ENCODE peak calls at places on chromosomes 11 and 22, in six cellular contexts. One of them, this sample, is unnamed.

GRCh38 chr22:39110631-39111561 is 13.9 kb downstream of the APOBEC3H start:
- DNase-seq in Peyer's patch: no peak
- DNase-seq in NCI-H2029 treated with DMSO at 0.1 percent for 48 hours: no peak
- DNase-seq in activated naive CD8-positive, alpha-beta T cell treated with anti-CD3 and anti-CD28 coated beads for 36 hours: no peak
- DNase-seq in foreskin keratinocyte: peak
- DNase-seq in amygdala: no peak
- DNase-seq in this sample: no peak

GRCh38 chr11:103907548-103908455 is 128.6 kb upstream of the DDI1 start:
- DNase-seq in amygdala: no peak
- DNase-seq in Peyer's patch: no peak
- DNase-seq in activated naive CD8-positive, alpha-beta T cell treated with anti-CD3 and anti-CD28 coated beads for 36 hours: no peak
- DNase-seq in NCI-H2029 treated with DMSO at 0.1 percent for 48 hours: no peak
- DNase-seq in foreskin keratinocyte: peak
- DNase-seq in this sample: no peak

GRCh38 chr22:30324008-30324730 is 2.6 kb downstream of the TBC1D10A start:
- DNase-seq in activated naive CD8-positive, alpha-beta T cell treated with anti-CD3 and anti-CD28 coated beads for 36 hours: peak
- DNase-seq in foreskin keratinocyte: no peak
- DNase-seq in NCI-H2029 treated with DMSO at 0.1 percent for 48 hours: no peak
- DNase-seq in Peyer's patch: peak
- DNase-seq in amygdala: no peak
- DNase-seq in this sample: no peak

GRCh38 chr11:72534859-72535547 is 100.7 kb upstream of the CLPB start:
- DNase-seq in amygdala: no peak
- DNase-seq in NCI-H2029 treated with DMSO at 0.1 percent for 48 hours: no peak
- DNase-seq in activated naive CD8-positive, alpha-beta T cell treated with anti-CD3 and anti-CD28 coated beads for 36 hours: no peak
- DNase-seq in Peyer's patch: no peak
- DNase-seq in foreskin keratinocyte: peak
- DNase-seq in this sample: peak

GRCh38 chr11:120564573-120565301 is 53.2 kb downstream of the GRIK4 start:
- DNase-seq in Peyer's patch: peak
- DNase-seq in activated naive CD8-positive, alpha-beta T cell treated with anti-CD3 and anti-CD28 coated beads for 36 hours: peak
- DNase-seq in foreskin keratinocyte: no peak
- DNase-seq in amygdala: peak
- DNase-seq in NCI-H2029 treated with DMSO at 0.1 percent for 48 hours: no peak
- DNase-seq in this sample: peak

GRCh38 chr11:131094828-131095227 is 178.5 kb upstream of the SNX19 start:
- DNase-seq in Peyer's patch: no peak
- DNase-seq in amygdala: no peak
- DNase-seq in foreskin keratinocyte: no peak
- DNase-seq in activated naive CD8-positive, alpha-beta T cell treated with anti-CD3 and anti-CD28 coated beads for 36 hours: no peak
- DNase-seq in NCI-H2029 treated with DMSO at 0.1 percent for 48 hours: no peak
- DNase-seq in this sample: no peak

GRCh38 chr11:26187639-26188038 is 144.3 kb upstream of the ANO3 start:
- DNase-seq in amygdala: no peak
- DNase-seq in NCI-H2029 treated with DMSO at 0.1 percent for 48 hours: no peak
- DNase-seq in activated naive CD8-positive, alpha-beta T cell treated with anti-CD3 and anti-CD28 coated beads for 36 hours: no peak
- DNase-seq in foreskin keratinocyte: peak
- DNase-seq in Peyer's patch: no peak
- DNase-seq in this sample: no peak

GRCh38 chr22:41857860-41858199 is 24.9 kb downstream of the SREBF2 start:
- DNase-seq in NCI-H2029 treated with DMSO at 0.1 percent for 48 hours: no peak
- DNase-seq in activated naive CD8-positive, alpha-beta T cell treated with anti-CD3 and anti-CD28 coated beads for 36 hours: no peak
- DNase-seq in amygdala: no peak
- DNase-seq in foreskin keratinocyte: no peak
- DNase-seq in Peyer's patch: no peak
- DNase-seq in this sample: no peak

GRCh38 chr11:8721740-8722139 is 39.1 kb downstream of the RPL27A start:
- DNase-seq in foreskin keratinocyte: peak
- DNase-seq in NCI-H2029 treated with DMSO at 0.1 percent for 48 hours: no peak
- DNase-seq in Peyer's patch: no peak
- DNase-seq in activated naive CD8-positive, alpha-beta T cell treated with anti-CD3 and anti-CD28 coated beads for 36 hours: no peak
- DNase-seq in amygdala: no peak
- DNase-seq in this sample: no peak

GRCh38 chr11:126716456-126717083 is 284.0 kb downstream of the KIRREL3 start:
- DNase-seq in activated naive CD8-positive, alpha-beta T cell treated with anti-CD3 and anti-CD28 coated beads for 36 hours: peak
- DNase-seq in NCI-H2029 treated with DMSO at 0.1 percent for 48 hours: peak
- DNase-seq in foreskin keratinocyte: peak
- DNase-seq in amygdala: peak
- DNase-seq in Peyer's patch: no peak
- DNase-seq in this sample: peak

GRCh38 chr22:17164392-17165024 is 5.4 kb upstream of the HDHD5 start:
- DNase-seq in NCI-H2029 treated with DMSO at 0.1 percent for 48 hours: no peak
- DNase-seq in foreskin keratinocyte: no peak
- DNase-seq in Peyer's patch: no peak
- DNase-seq in amygdala: no peak
- DNase-seq in activated naive CD8-positive, alpha-beta T cell treated with anti-CD3 and anti-CD28 coated beads for 36 hours: no peak
- DNase-seq in this sample: peak

GRCh38 chr11:35099278-35100018 is 39.5 kb upstream of the CD44 start:
- DNase-seq in activated naive CD8-positive, alpha-beta T cell treated with anti-CD3 and anti-CD28 coated beads for 36 hours: no peak
- DNase-seq in Peyer's patch: no peak
- DNase-seq in amygdala: no peak
- DNase-seq in NCI-H2029 treated with DMSO at 0.1 percent for 48 hours: no peak
- DNase-seq in foreskin keratinocyte: peak
- DNase-seq in this sample: no peak

GRCh38 chr11:12007769-12008737 is at the start of gene DKK3:
- DNase-seq in activated naive CD8-positive, alpha-beta T cell treated with anti-CD3 and anti-CD28 coated beads for 36 hours: no peak
- DNase-seq in Peyer's patch: no peak
- DNase-seq in amygdala: peak
- DNase-seq in NCI-H2029 treated with DMSO at 0.1 percent for 48 hours: no peak
- DNase-seq in foreskin keratinocyte: peak
- DNase-seq in this sample: no peak

GRCh38 chr11:45390407-45390806 is 104.3 kb upstream of the SYT13 start:
- DNase-seq in activated naive CD8-positive, alpha-beta T cell treated with anti-CD3 and anti-CD28 coated beads for 36 hours: no peak
- DNase-seq in Peyer's patch: no peak
- DNase-seq in amygdala: no peak
- DNase-seq in foreskin keratinocyte: no peak
- DNase-seq in NCI-H2029 treated with DMSO at 0.1 percent for 48 hours: no peak
- DNase-seq in this sample: no peak

GRCh38 chr11:59053387-59053786 is 32.7 kb upstream of the GLYATL1B start:
- DNase-seq in activated naive CD8-positive, alpha-beta T cell treated with anti-CD3 and anti-CD28 coated beads for 36 hours: peak
- DNase-seq in Peyer's patch: peak
- DNase-seq in foreskin keratinocyte: no peak
- DNase-seq in NCI-H2029 treated with DMSO at 0.1 percent for 48 hours: no peak
- DNase-seq in amygdala: peak
- DNase-seq in this sample: peak

GRCh38 chr22:47013861-47014635 is 251.6 kb downstream of the TBC1D22A start:
- DNase-seq in activated naive CD8-positive, alpha-beta T cell treated with anti-CD3 and anti-CD28 coated beads for 36 hours: no peak
- DNase-seq in amygdala: no peak
- DNase-seq in NCI-H2029 treated with DMSO at 0.1 percent for 48 hours: no peak
- DNase-seq in Peyer's patch: no peak
- DNase-seq in foreskin keratinocyte: no peak
- DNase-seq in this sample: no peak

GRCh38 chr11:44775366-44776356 is 48.9 kb downstream of the TSPAN18 start:
- DNase-seq in foreskin keratinocyte: peak
- DNase-seq in Peyer's patch: peak
- DNase-seq in NCI-H2029 treated with DMSO at 0.1 percent for 48 hours: peak
- DNase-seq in amygdala: no peak
- DNase-seq in activated naive CD8-positive, alpha-beta T cell treated with anti-CD3 and anti-CD28 coated beads for 36 hours: peak
- DNase-seq in this sample: peak

GRCh38 chr11:65871811-65872548 is 620 bp downstream of the EFEMP2 start:
- DNase-seq in activated naive CD8-positive, alpha-beta T cell treated with anti-CD3 and anti-CD28 coated beads for 36 hours: no peak
- DNase-seq in Peyer's patch: no peak
- DNase-seq in foreskin keratinocyte: no peak
- DNase-seq in amygdala: no peak
- DNase-seq in NCI-H2029 treated with DMSO at 0.1 percent for 48 hours: no peak
- DNase-seq in this sample: no peak

GRCh38 chr22:26170112-26170492 is 840 bp downstream of the SEZ6L start:
- DNase-seq in foreskin keratinocyte: no peak
- DNase-seq in NCI-H2029 treated with DMSO at 0.1 percent for 48 hours: no peak
- DNase-seq in activated naive CD8-positive, alpha-beta T cell treated with anti-CD3 and anti-CD28 coated beads for 36 hours: no peak
- DNase-seq in Peyer's patch: no peak
- DNase-seq in amygdala: no peak
- DNase-seq in this sample: peak

GRCh38 chr11:31045335-31045734 is 324.2 kb downstream of the DCDC1 start:
- DNase-seq in activated naive CD8-positive, alpha-beta T cell treated with anti-CD3 and anti-CD28 coated beads for 36 hours: no peak
- DNase-seq in NCI-H2029 treated with DMSO at 0.1 percent for 48 hours: no peak
- DNase-seq in foreskin keratinocyte: no peak
- DNase-seq in amygdala: no peak
- DNase-seq in Peyer's patch: no peak
- DNase-seq in this sample: peak

GRCh38 chr11:101912823-101913284 is 2.0 kb upstream of the CEP126 start:
- DNase-seq in foreskin keratinocyte: no peak
- DNase-seq in NCI-H2029 treated with DMSO at 0.1 percent for 48 hours: no peak
- DNase-seq in activated naive CD8-positive, alpha-beta T cell treated with anti-CD3 and anti-CD28 coated beads for 36 hours: no peak
- DNase-seq in amygdala: no peak
- DNase-seq in Peyer's patch: no peak
- DNase-seq in this sample: no peak

GRCh38 chr11:2944953-2945756 is 15.9 kb upstream of the PHLDA2 start:
- DNase-seq in Peyer's patch: peak
- DNase-seq in foreskin keratinocyte: no peak
- DNase-seq in amygdala: peak
- DNase-seq in activated naive CD8-positive, alpha-beta T cell treated with anti-CD3 and anti-CD28 coated beads for 36 hours: peak
- DNase-seq in NCI-H2029 treated with DMSO at 0.1 percent for 48 hours: no peak
- DNase-seq in this sample: no peak

GRCh38 chr22:21828268-21828638 is 39.2 kb downstream of the MAPK1 start:
- DNase-seq in foreskin keratinocyte: no peak
- DNase-seq in Peyer's patch: no peak
- DNase-seq in activated naive CD8-positive, alpha-beta T cell treated with anti-CD3 and anti-CD28 coated beads for 36 hours: no peak
- DNase-seq in NCI-H2029 treated with DMSO at 0.1 percent for 48 hours: no peak
- DNase-seq in amygdala: no peak
- DNase-seq in this sample: no peak

GRCh38 chr11:31903225-31904074 is 92.3 kb upstream of the PAX6 start:
- DNase-seq in activated naive CD8-positive, alpha-beta T cell treated with anti-CD3 and anti-CD28 coated beads for 36 hours: no peak
- DNase-seq in NCI-H2029 treated with DMSO at 0.1 percent for 48 hours: no peak
- DNase-seq in Peyer's patch: no peak
- DNase-seq in foreskin keratinocyte: no peak
- DNase-seq in amygdala: no peak
- DNase-seq in this sample: no peak

GRCh38 chr22:27507935-27508504 is 293.5 kb downstream of the MN1 start:
- DNase-seq in NCI-H2029 treated with DMSO at 0.1 percent for 48 hours: no peak
- DNase-seq in activated naive CD8-positive, alpha-beta T cell treated with anti-CD3 and anti-CD28 coated beads for 36 hours: no peak
- DNase-seq in Peyer's patch: no peak
- DNase-seq in amygdala: no peak
- DNase-seq in foreskin keratinocyte: peak
- DNase-seq in this sample: no peak

GRCh38 chr11:82003671-82004148 is 730.0 kb downstream of the FAM181B start:
- DNase-seq in Peyer's patch: no peak
- DNase-seq in amygdala: no peak
- DNase-seq in foreskin keratinocyte: peak
- DNase-seq in activated naive CD8-positive, alpha-beta T cell treated with anti-CD3 and anti-CD28 coated beads for 36 hours: no peak
- DNase-seq in NCI-H2029 treated with DMSO at 0.1 percent for 48 hours: no peak
- DNase-seq in this sample: peak

GRCh38 chr22:38018938-38019827 is 34.8 kb upstream of the SOX10 start:
- DNase-seq in activated naive CD8-positive, alpha-beta T cell treated with anti-CD3 and anti-CD28 coated beads for 36 hours: no peak
- DNase-seq in Peyer's patch: no peak
- DNase-seq in foreskin keratinocyte: no peak
- DNase-seq in amygdala: peak
- DNase-seq in NCI-H2029 treated with DMSO at 0.1 percent for 48 hours: no peak
- DNase-seq in this sample: no peak

GRCh38 chr11:122486793-122487495 is 168.6 kb upstream of the UBASH3B start:
- DNase-seq in NCI-H2029 treated with DMSO at 0.1 percent for 48 hours: no peak
- DNase-seq in amygdala: no peak
- DNase-seq in activated naive CD8-positive, alpha-beta T cell treated with anti-CD3 and anti-CD28 coated beads for 36 hours: no peak
- DNase-seq in Peyer's patch: no peak
- DNase-seq in foreskin keratinocyte: peak
- DNase-seq in this sample: peak

GRCh38 chr22:45072322-45072903 is 62.6 kb upstream of the PHF21B start:
- DNase-seq in activated naive CD8-positive, alpha-beta T cell treated with anti-CD3 and anti-CD28 coated beads for 36 hours: no peak
- DNase-seq in foreskin keratinocyte: peak
- DNase-seq in Peyer's patch: no peak
- DNase-seq in NCI-H2029 treated with DMSO at 0.1 percent for 48 hours: no peak
- DNase-seq in amygdala: no peak
- DNase-seq in this sample: no peak

GRCh38 chr11:108628812-108629211 is 35.2 kb upstream of the EXPH5 start:
- DNase-seq in NCI-H2029 treated with DMSO at 0.1 percent for 48 hours: no peak
- DNase-seq in activated naive CD8-positive, alpha-beta T cell treated with anti-CD3 and anti-CD28 coated beads for 36 hours: no peak
- DNase-seq in Peyer's patch: no peak
- DNase-seq in foreskin keratinocyte: no peak
- DNase-seq in amygdala: no peak
- DNase-seq in this sample: no peak

GRCh38 chr11:122981388-122982264 is at the start of gene BSX:
- DNase-seq in NCI-H2029 treated with DMSO at 0.1 percent for 48 hours: no peak
- DNase-seq in foreskin keratinocyte: peak
- DNase-seq in Peyer's patch: no peak
- DNase-seq in amygdala: peak
- DNase-seq in activated naive CD8-positive, alpha-beta T cell treated with anti-CD3 and anti-CD28 coated beads for 36 hours: peak
- DNase-seq in this sample: peak

GRCh38 chr11:123143476-123143875 is 51.6 kb downstream of the CLMP start:
- DNase-seq in foreskin keratinocyte: no peak
- DNase-seq in NCI-H2029 treated with DMSO at 0.1 percent for 48 hours: no peak
- DNase-seq in amygdala: no peak
- DNase-seq in Peyer's patch: no peak
- DNase-seq in activated naive CD8-positive, alpha-beta T cell treated with anti-CD3 and anti-CD28 coated beads for 36 hours: no peak
- DNase-seq in this sample: no peak

GRCh38 chr22:23574371-23574811 is 5.7 kb downstream of the IGLL1 start:
- DNase-seq in foreskin keratinocyte: no peak
- DNase-seq in amygdala: no peak
- DNase-seq in Peyer's patch: no peak
- DNase-seq in activated naive CD8-positive, alpha-beta T cell treated with anti-CD3 and anti-CD28 coated beads for 36 hours: no peak
- DNase-seq in NCI-H2029 treated with DMSO at 0.1 percent for 48 hours: no peak
- DNase-seq in this sample: no peak

GRCh38 chr11:91133361-91133760 is 910.5 kb upstream of the CHORDC1 start:
- DNase-seq in amygdala: no peak
- DNase-seq in foreskin keratinocyte: no peak
- DNase-seq in activated naive CD8-positive, alpha-beta T cell treated with anti-CD3 and anti-CD28 coated beads for 36 hours: no peak
- DNase-seq in NCI-H2029 treated with DMSO at 0.1 percent for 48 hours: no peak
- DNase-seq in Peyer's patch: no peak
- DNase-seq in this sample: no peak

GRCh38 chr11:87851234-87851633 is 324.0 kb downstream of the RAB38 start:
- DNase-seq in Peyer's patch: no peak
- DNase-seq in foreskin keratinocyte: peak
- DNase-seq in NCI-H2029 treated with DMSO at 0.1 percent for 48 hours: no peak
- DNase-seq in activated naive CD8-positive, alpha-beta T cell treated with anti-CD3 and anti-CD28 coated beads for 36 hours: no peak
- DNase-seq in amygdala: no peak
- DNase-seq in this sample: no peak

GRCh38 chr22:20166703-20167102 is 15.8 kb upstream of the CCDC188 start:
- DNase-seq in foreskin keratinocyte: no peak
- DNase-seq in activated naive CD8-positive, alpha-beta T cell treated with anti-CD3 and anti-CD28 coated beads for 36 hours: no peak
- DNase-seq in NCI-H2029 treated with DMSO at 0.1 percent for 48 hours: no peak
- DNase-seq in Peyer's patch: no peak
- DNase-seq in amygdala: no peak
- DNase-seq in this sample: no peak